ENCODE peak calls at places on chromosomes 6 and 20, in four cellular contexts. T is bronchial epithelial cell, F is astrocyte of the cerebellum, J is heart right ventricle. R is an unnamed sample.
A peak's percentile ranks its signal among the peaks of the same experiment; 100 is the strongest.

GRCh38 chr6:46888578-46888977 is 33.2 kb downstream of the ADGRF5 start:
- DNase-seq in T (peak; percentile 7), F (no peak), J (no peak), R (no peak)

GRCh38 chr20:64233725-64234124 is 21.8 kb upstream of the PCMTD2 start:
- DNase-seq in T (no peak), F (no peak), J (peak; percentile 83), R (no peak)

GRCh38 chr6:134844120-134844519 is 105.8 kb downstream of the ALDH8A1 start:
- DNase-seq in T (no peak), F (no peak), J (no peak), R (no peak)

GRCh38 chr6:37654727-37655500 is 42.8 kb downstream of the MDGA1 start:
- DNase-seq in T (no peak), F (no peak), J (no peak), R (no peak)

GRCh38 chr20:25042531-25043498 is 15.1 kb downstream of the ACSS1 start:
- DNase-seq in T (no peak), F (no peak), J (peak; percentile 76), R (peak; percentile 82)

GRCh38 chr6:5746392-5747140 is 260.2 kb downstream of the NRN1 start:
- DNase-seq in T (peak; percentile 3), F (no peak), J (no peak), R (no peak)

GRCh38 chr6:116461563-116462507 is 660 bp downstream of the CALHM6 start:
- DNase-seq in T (no peak), F (no peak), J (peak; percentile 7), R (no peak)

GRCh38 chr6:36780517-36781210 is 58.6 kb downstream of the CPNE5 start:
- DNase-seq in T (peak; percentile 21), F (no peak), J (no peak), R (peak; percentile 26)

GRCh38 chr6:36272234-36272633 is 2.4 kb downstream of the PNPLA1 start:
- DNase-seq in T (no peak), F (no peak), J (no peak), R (no peak)

GRCh38 chr6:2688416-2689064 is 62.2 kb downstream of the MYLK4 start:
- DNase-seq in T (peak; percentile 84), F (peak; percentile 70), J (no peak), R (no peak)

GRCh38 chr6:54238407-54238806 is 69.8 kb upstream of the TINAG start:
- DNase-seq in T (no peak), F (peak; percentile 23), J (peak; percentile 31), R (no peak)

GRCh38 chr20:4099905-4100675 is 84.7 kb upstream of the RNF24 start:
- DNase-seq in T (peak; percentile 53), F (no peak), J (no peak), R (no peak)

GRCh38 chr6:39005774-39006173 is 42.8 kb upstream of the GLP1R start:
- DNase-seq in T (no peak), F (no peak), J (no peak), R (no peak)

GRCh38 chr6:31438222-31438621 is 34.8 kb downstream of the MICA start:
- DNase-seq in T (no peak), F (no peak), J (no peak), R (no peak)

GRCh38 chr6:63572733-63573139 is 456 bp downstream of the LOC128125822 start:
- DNase-seq in T (no peak), F (no peak), J (no peak), R (no peak)

GRCh38 chr6:92688328-92688727 is 731.0 kb downstream of the EPHA7 start:
- DNase-seq in T (no peak), F (no peak), J (no peak), R (peak; percentile 77)

GRCh38 chr6:87588756-87589407 is 905 bp downstream of the RARS2 start:
- DNase-seq in T (no peak), F (peak; percentile 16), J (no peak), R (no peak)

GRCh38 chr6:11772109-11772830 is 6.3 kb downstream of the ADTRP start:
- DNase-seq in T (peak; percentile 98), F (peak; percentile 89), J (no peak), R (no peak)

GRCh38 chr20:63831696-63832686 is 927 bp upstream of the ZBTB46 start:
- DNase-seq in T (peak; percentile 22), F (no peak), J (peak; percentile 59), R (no peak)

GRCh38 chr6:150409576-150410066 is 40.8 kb downstream of the IYD start:
- DNase-seq in T (no peak), F (no peak), J (peak; percentile 79), R (peak; percentile 94)

GRCh38 chr20:33772439-33772838 is 38.7 kb upstream of the CHMP4B start:
- DNase-seq in T (no peak), F (no peak), J (no peak), R (no peak)

GRCh38 chr20:36950432-36951197 is 893 bp downstream of the SAMHD1 start:
- DNase-seq in T (no peak), F (no peak), J (peak; percentile 20), R (peak; percentile 29)

GRCh38 chr6:168050225-168050796 is 28.7 kb downstream of the FRMD1 start:
- DNase-seq in T (no peak), F (no peak), J (no peak), R (no peak)

GRCh38 chr6:168049681-168050224 is 29.3 kb downstream of the FRMD1 start:
- DNase-seq in T (no peak), F (no peak), J (no peak), R (no peak)

GRCh38 chr6:168052291-168052891 is 26.6 kb downstream of the FRMD1 start:
- DNase-seq in T (no peak), F (no peak), J (no peak), R (no peak)

GRCh38 chr6:168051648-168052047 is 27.4 kb downstream of the FRMD1 start:
- DNase-seq in T (no peak), F (no peak), J (no peak), R (no peak)

GRCh38 chr6:168050861-168051586 is 28.0 kb downstream of the FRMD1 start:
- DNase-seq in T (no peak), F (no peak), J (no peak), R (no peak)
- TF ChIP-seq CTCF in T (no peak), F (peak; percentile 38), J (no peak), R (no peak)

GRCh38 chr6:127518710-127519468 is at the start of gene MTCL3:
- DNase-seq in T (peak; percentile 34), F (peak; percentile 49), J (peak; percentile 61), R (no peak)

GRCh38 chr6:127517698-127518097 is 1.4 kb downstream of the MTCL3 start:
- DNase-seq in T (no peak), F (no peak), J (no peak), R (no peak)

GRCh38 chr6:127518212-127518709 is 874 bp downstream of the MTCL3 start:
- DNase-seq in T (no peak), F (no peak), J (no peak), R (no peak)

GRCh38 chr6:127520061-127520460 is 926 bp upstream of the MTCL3 start:
- DNase-seq in T (no peak), F (no peak), J (no peak), R (no peak)

DNA sequence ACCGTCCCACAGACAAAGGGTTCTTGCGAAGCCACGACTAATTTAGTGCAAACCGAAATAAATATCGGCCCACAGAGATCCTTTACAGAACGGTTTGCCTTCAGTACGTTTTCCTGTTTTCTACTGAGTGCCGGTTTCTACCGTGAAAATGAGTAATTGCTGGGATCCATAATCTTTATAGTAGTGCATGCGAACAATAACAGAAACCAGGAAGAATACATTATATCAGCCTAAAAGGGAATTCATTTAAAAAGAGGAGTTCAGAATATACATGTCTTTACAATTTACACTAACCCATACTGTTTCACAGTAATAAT is 292 bp upstream of the MTCL3 start:
- DNase-seq in T (no peak), F (no peak), J (no peak), R (no peak)
- H3K4me3 ChIP-seq in T (no peak overlapping the region), F (peak overlapping the region; percentile 59), J (no peak overlapping the region), R (no peak overlapping the region)

GRCh38 chr6:144149558-144149893 is 791 bp upstream of the STX11 start:
- DNase-seq in T (no peak), F (no peak), J (no peak), R (no peak)

GRCh38 chr6:144151010-144151727 is 852 bp downstream of the STX11 start:
- DNase-seq in T (peak; percentile 64), F (no peak), J (no peak), R (peak; percentile 5)

GRCh38 chr6:144149894-144150672 is at the start of gene STX11:
- DNase-seq in T (peak; percentile 13), F (no peak), J (peak; percentile 73), R (peak; percentile 28)

GRCh38 chr6:144148891-144149290 is 1.4 kb upstream of the STX11 start:
- DNase-seq in T (no peak), F (peak; percentile 18), J (no peak), R (no peak)

DNA sequence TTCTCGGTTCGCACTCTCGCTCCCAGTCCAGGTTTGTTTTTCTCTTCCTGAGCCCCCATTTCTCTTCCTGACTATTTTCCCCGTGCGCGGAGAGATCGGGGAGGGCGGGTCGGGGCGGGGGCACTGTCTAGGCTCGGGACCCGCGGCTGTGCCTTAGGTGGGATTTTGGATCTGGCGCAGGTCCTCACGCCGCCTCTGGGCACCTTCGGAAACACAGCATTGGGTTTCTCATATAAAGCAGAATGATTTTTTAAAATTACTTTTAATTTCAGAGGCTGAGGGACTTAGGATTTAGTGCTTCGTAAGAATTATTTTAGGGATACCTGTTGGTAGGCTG is 324 bp downstream of the STX11 start:
- DNase-seq in T (peak; percentile 11), F (no peak), J (no peak), R (peak; percentile 11)
- TF ChIP-seq CTCF in T (no peak), F (peak; percentile 35), J (peak; percentile 44), R (no peak)

DNA sequence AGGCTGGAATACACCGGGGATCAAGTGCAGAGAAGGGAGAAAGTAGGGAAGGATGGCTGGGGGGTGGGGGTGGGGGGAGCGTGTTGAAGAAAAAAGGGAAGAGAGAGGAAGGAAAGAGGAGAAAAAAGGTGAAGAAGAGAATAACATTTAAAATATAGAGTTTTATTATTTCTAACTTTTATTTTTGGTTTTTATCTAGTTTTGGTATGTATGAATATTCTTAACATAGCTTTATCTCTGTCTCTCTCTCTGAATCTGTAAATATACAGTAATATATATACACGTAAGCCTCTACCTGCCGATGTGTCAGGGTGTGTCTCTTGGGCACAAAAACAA is 30.0 kb downstream of the HLA-F start:
- DNase-seq in T (no peak), F (no peak), J (no peak), R (no peak)
- H3K4me3 ChIP-seq in T (peak overlapping the region; percentile 64), F (peak overlapping the region; percentile 61), J (peak overlapping the region; percentile 82), R (peak overlapping the region; percentile 92)

GRCh38 chr6:156904176-156904967 is 127.2 kb downstream of the ARID1B start:
- DNase-seq in T (no peak), F (no peak), J (no peak), R (no peak)
- TF ChIP-seq CTCF in T (no peak), F (no peak), J (no peak), R (no peak)

GRCh38 chr6:71967436-71967835 is 81.1 kb downstream of the RIMS1 start:
- DNase-seq in T (peak; percentile 42), F (peak; percentile 81), J (no peak), R (no peak)

GRCh38 chr6:71965404-71965803 is 79.1 kb downstream of the RIMS1 start:
- DNase-seq in T (no peak), F (no peak), J (no peak), R (peak; percentile 3)
- H3K4me3 ChIP-seq in T (no peak overlapping the region), F (no peak overlapping the region), J (no peak overlapping the region), R (no peak overlapping the region)

GRCh38 chr6:83592770-83593394 is 80.5 kb downstream of the PRSS35 start:
- DNase-seq in T (peak; percentile 28), F (no peak), J (no peak), R (peak; percentile 19)
- TF ChIP-seq CTCF in T (peak; percentile 65), F (peak; percentile 60), J (peak; percentile 11), R (peak; percentile 74)